ENCODE peak calls at places on chromosomes 7 and 10, in four cellular contexts. W, M, E and F are unnamed samples.

GRCh38 chr10:93820434-93820833 is 62.7 kb downstream of the LGI1 start:
- DNase-seq in W (no peak), E (no peak), M (no peak), F (no peak)

GRCh38 chr10:12319085-12319484 is 30.3 kb upstream of the CAMK1D start:
- DNase-seq in E (no peak), M (no peak), W (no peak), F (no peak)

GRCh38 chr7:120273476-120273975 is 551 bp downstream of the KCND2 start:
- DNase-seq in W (peak; percentile 15), E (peak; percentile 0), M (no peak), F (peak; percentile 43)

GRCh38 chr10:42997151-42997848 is 79.6 kb upstream of the RET start:
- DNase-seq in M (no peak), W (no peak), E (no peak), F (no peak)

GRCh38 chr10:101301111-101301731 is 52.7 kb upstream of the BTRC start:
- DNase-seq in M (peak; percentile 49), W (no peak), E (peak; percentile 51), F (no peak)

GRCh38 chr10:62093863-62094291 is 174.8 kb downstream of the RTKN2 start:
- DNase-seq in W (no peak), E (peak; percentile 98), M (no peak), F (no peak)

GRCh38 chr7:82778021-82778420 is 334.4 kb upstream of the CACNA2D1 start:
- DNase-seq in M (no peak), E (no peak), W (no peak), F (no peak)

GRCh38 chr10:78712147-78712546 is 356.6 kb upstream of the ZMIZ1 start:
- DNase-seq in M (no peak), W (no peak), E (no peak), F (no peak)

GRCh38 chr10:47027108-47027811 is 116.0 kb downstream of the PTPN20 start:
- DNase-seq in E (no peak), W (no peak), M (no peak), F (no peak)

GRCh38 chr10:12847361-12847975 is 154.0 kb downstream of the CCDC3 start:
- DNase-seq in E (no peak), M (peak; percentile 63), W (no peak), F (peak; percentile 20)

GRCh38 chr10:27192284-27192683 is 37.1 kb downstream of the MASTL start:
- DNase-seq in E (no peak), M (no peak), W (no peak), F (no peak)

GRCh38 chr10:131818510-131819234 is 82.1 kb upstream of the PPP2R2D start:
- DNase-seq in E (no peak), W (no peak), M (no peak), F (no peak)

GRCh38 chr7:73442903-73443542 is 9.4 kb downstream of the FZD9 start:
- DNase-seq in E (no peak), M (no peak), W (no peak), F (no peak)

GRCh38 chr10:65234261-65234660 is 1691.6 kb upstream of the LRRTM3 start:
- DNase-seq in E (no peak), W (no peak), M (no peak), F (no peak)

GRCh38 chr7:129829677-129830631 is 122.8 kb downstream of the UBE2H start:
- DNase-seq in M (peak; percentile 59), W (no peak), E (peak; percentile 62), F (peak; percentile 89)

GRCh38 chr7:41027428-41028115 is 675.3 kb downstream of the INHBA start:
- DNase-seq in M (no peak), W (no peak), E (no peak), F (no peak)

GRCh38 chr10:87585565-87586514 is 73.8 kb upstream of the PAPSS2 start:
- DNase-seq in E (peak; percentile 50), M (no peak), W (no peak), F (no peak)

GRCh38 chr10:80609331-80609730 is 71.6 kb downstream of the SH2D4B start:
- DNase-seq in M (no peak), E (no peak), W (no peak), F (no peak)

GRCh38 chr7:15801565-15801964 is 115.1 kb upstream of the MEOX2 start:
- DNase-seq in W (no peak), M (no peak), E (no peak), F (no peak)

GRCh38 chr7:41711283-41712064 is 8.6 kb upstream of the INHBA start:
- DNase-seq in M (no peak), W (no peak), E (peak; percentile 4), F (no peak)

GRCh38 chr7:111663771-111664170 is 101.5 kb upstream of the IMMP2L start:
- DNase-seq in M (no peak), W (no peak), E (no peak), F (no peak)

GRCh38 chr7:96131525-96131924 is 190.4 kb downstream of the SLC25A13 start:
- DNase-seq in M (no peak), W (no peak), E (no peak), F (no peak)

GRCh38 chr10:851891-852290 is 79.6 kb downstream of the LARP4B start:
- DNase-seq in E (no peak), M (no peak), W (peak; percentile 45), F (no peak)

GRCh38 chr7:131628634-131629033 is 72.2 kb upstream of the PODXL start:
- DNase-seq in W (no peak), E (no peak), M (no peak), F (no peak)

GRCh38 chr10:132942101-132942739 is at the start of gene CFAP46:
- DNase-seq in W (no peak), M (no peak), E (no peak), F (no peak)

GRCh38 chr7:77335581-77335980 is 80.6 kb downstream of the GSAP start:
- DNase-seq in E (no peak), M (no peak), W (no peak), F (no peak)

GRCh38 chr7:127253289-127254162 is 785 bp upstream of the GRM8 start:
- DNase-seq in E (peak; percentile 8), W (no peak), M (peak; percentile 34), F (peak; percentile 59)

GRCh38 chr7:99563650-99564049 is 5.2 kb downstream of the ZNF655 start:
- DNase-seq in W (no peak), E (no peak), M (no peak), F (no peak)

GRCh38 chr10:91589656-91590035 is 43.2 kb downstream of the PPP1R3C start:
- DNase-seq in W (no peak), E (no peak), M (no peak), F (no peak)

GRCh38 chr10:91590142-91590903 is 42.5 kb downstream of the PPP1R3C start:
- DNase-seq in W (no peak), E (no peak), M (no peak), F (no peak)

GRCh38 chr10:91590904-91591791 is 41.7 kb downstream of the PPP1R3C start:
- DNase-seq in M (no peak), W (no peak), E (no peak), F (no peak)

GRCh38 chr10:91589015-91589655 is 43.7 kb downstream of the PPP1R3C start:
- DNase-seq in W (no peak), E (no peak), M (no peak), F (no peak)

GRCh38 chr10:91587710-91588638 is 44.9 kb downstream of the PPP1R3C start:
- DNase-seq in W (no peak), E (no peak), M (no peak), F (no peak)
- TF ChIP-seq ZNF274 in W (no peak), E (no peak), M (no peak), F (no peak)

DNA sequence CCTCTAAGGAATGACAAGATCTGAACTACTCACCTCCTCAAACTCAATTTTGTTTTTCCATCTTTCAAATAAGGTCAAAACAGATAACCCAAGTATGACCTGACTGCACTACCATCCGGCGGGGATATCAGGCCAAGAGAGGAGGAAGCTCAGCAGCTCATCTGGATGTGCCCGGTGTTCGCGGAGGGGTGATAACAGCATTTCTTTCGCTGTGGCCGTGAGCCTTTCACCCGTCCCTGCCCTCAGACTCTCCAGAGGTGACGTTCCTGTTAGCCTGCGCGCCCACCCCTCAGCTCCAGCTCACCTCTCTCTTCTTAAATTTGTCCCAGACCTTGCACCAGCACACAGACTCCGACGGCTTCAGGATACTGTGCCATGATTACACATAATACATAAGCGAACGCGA is 526 bp downstream of the ZNF248 start:
- DNase-seq in E (no peak), M (no peak), W (no peak), F (peak; percentile 0)
- TF ChIP-seq SUZ12 in E (no peak), M (no peak), W (no peak), F (no peak)

GRCh38 chr10:110036640-110037039 is 28.9 kb downstream of the ADD3 start:
- DNase-seq in M (no peak), E (no peak), W (peak; percentile 48), F (no peak)
- H3K4me1 ChIP-seq in M (peaks cover 3% of the 10 kb centered on the region), E (peaks cover 10% of the 10 kb centered on the region), W (peaks cover 16% of the 10 kb centered on the region), F (no peaks in the 10 kb centered on the region)

GRCh38 chr10:130425881-130426435 is 289.8 kb downstream of the GLRX3 start:
- DNase-seq in E (no peak), M (no peak), W (no peak), F (no peak)
- TF ChIP-seq ZNF274 in E (no peak), M (no peak), W (no peak), F (no peak)

GRCh38 chr7:876972-877311 is 588 bp downstream of the GET4 start:
- DNase-seq in E (no peak), W (no peak), M (no peak), F (no peak)
- TF ChIP-seq SUZ12 in E (no peak), W (no peak), M (no peak), F (no peak)

GRCh38 chr10:103448751-103449150 is 3.4 kb downstream of the CALHM2 start:
- DNase-seq in W (no peak), M (no peak), E (no peak), F (no peak)
- H3K4me1 ChIP-seq in W (peaks cover 24% of the 10 kb centered on the region), M (no peaks in the 10 kb centered on the region), E (peaks cover 11% of the 10 kb centered on the region), F (peaks cover 12% of the 10 kb centered on the region)

DNA sequence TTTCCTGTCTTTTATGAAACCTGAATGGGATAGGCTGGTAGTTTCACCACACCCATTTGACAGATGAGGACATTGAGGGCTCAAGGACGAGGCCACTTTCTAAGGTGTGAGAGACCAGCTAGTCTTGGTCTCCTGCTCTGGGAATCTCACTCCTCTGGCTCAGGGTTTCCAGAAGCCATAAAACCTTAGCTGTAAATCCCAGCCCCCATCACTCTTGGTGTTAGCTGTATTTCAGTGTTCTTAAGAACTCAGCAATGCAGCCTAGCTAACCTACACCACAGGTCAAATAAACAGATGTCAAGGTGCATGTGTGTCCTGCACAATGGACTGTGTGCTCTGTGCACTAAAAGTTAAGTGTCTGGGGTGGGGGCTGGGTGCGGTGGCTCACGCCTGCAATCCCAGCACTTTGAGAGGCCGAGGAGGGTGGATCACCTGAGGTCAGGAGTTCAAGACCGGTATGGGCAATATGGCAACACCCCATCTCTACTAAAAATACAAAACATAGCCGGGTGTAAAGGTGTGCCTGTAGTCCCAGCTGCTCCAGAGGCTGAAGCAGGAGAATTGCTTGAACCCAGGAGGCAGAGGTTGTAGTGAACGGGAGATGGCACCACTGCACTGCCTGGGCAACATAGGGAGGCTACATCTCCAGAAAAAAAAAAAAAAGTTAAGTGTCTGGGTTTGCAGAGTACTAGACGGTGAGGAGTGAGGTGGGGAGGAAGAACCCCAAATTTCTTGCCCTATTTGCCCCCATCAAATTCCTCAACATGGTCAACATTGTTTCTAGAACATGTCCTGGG is 547 bp upstream of the EPO start:
- DNase-seq in W (no peak), E (peak; percentile 75), M (no peak), F (no peak)
- TF ChIP-seq ZNF274 in W (no peak), E (no peak), M (no peak), F (no peak)